ENCODE peak calls at places on chromosomes 5 and 9, in seven cellular contexts. S, P, L, Y, T, V and N are unnamed samples.

GRCh38 chr5:107542831-107543231 is 127.9 kb downstream of the EFNA5 start:
- DNase-seq in T (no peak), V (no peak), P (no peak), S (no peak), Y (no peak), L (no peak), N (peak)

GRCh38 chr5:132469380-132470372 is 20.9 kb downstream of the IRF1 start:
- DNase-seq in T (no peak), L (no peak), V (no peak), Y (no peak), S (no peak), P (no peak), N (peak)

GRCh38 chr5:143352691-143353090 is 50.8 kb downstream of the NR3C1 start:
- DNase-seq in S (no peak), V (no peak), T (no peak), L (no peak), Y (no peak), P (no peak), N (no peak)

GRCh38 chr9:123438321-123438720 is 82.3 kb downstream of the CRB2 start:
- DNase-seq in T (no peak), L (no peak), S (no peak), V (no peak), P (no peak), Y (no peak), N (no peak)

GRCh38 chr9:71725590-71726338 is 42.5 kb downstream of the CEMIP2 start:
- DNase-seq in V (no peak), T (no peak), P (peak), Y (peak), S (no peak), L (no peak), N (peak)

GRCh38 chr5:132294728-132295504 is 722 bp downstream of the SLC22A4 start:
- DNase-seq in Y (peak), P (peak), S (no peak), V (no peak), T (no peak), L (peak), N (no peak)

GRCh38 chr9:72453797-72454196 is 67.6 kb upstream of the TMC1 start:
- DNase-seq in P (no peak), V (no peak), L (no peak), S (no peak), T (no peak), Y (no peak), N (peak)

GRCh38 chr5:123811771-123812170 is 299.8 kb downstream of the CSNK1G3 start:
- DNase-seq in Y (no peak), T (no peak), L (no peak), V (no peak), P (no peak), S (no peak), N (no peak)

GRCh38 chr9:87973791-87974292 is 491 bp downstream of the CDK20 start:
- DNase-seq in Y (no peak), S (no peak), L (no peak), V (no peak), T (peak), P (no peak), N (no peak)

GRCh38 chr9:129506892-129507291 is 114.0 kb downstream of the C9orf50 start:
- DNase-seq in L (no peak), V (no peak), S (no peak), Y (no peak), T (no peak), P (no peak), N (no peak)

GRCh38 chr9:15246688-15247087 is 60.3 kb downstream of the TTC39B start:
- DNase-seq in L (no peak), V (no peak), P (peak), T (no peak), Y (no peak), S (no peak), N (no peak)

GRCh38 chr9:15248106-15248505 is 58.9 kb downstream of the TTC39B start:
- DNase-seq in V (no peak), T (no peak), S (no peak), Y (no peak), P (no peak), L (no peak), N (no peak)

GRCh38 chr9:15248596-15248995 is 58.4 kb downstream of the TTC39B start:
- DNase-seq in V (no peak), P (no peak), Y (no peak), S (no peak), T (no peak), L (no peak), N (no peak)

GRCh38 chr9:15250013-15250412 is 57.0 kb downstream of the TTC39B start:
- DNase-seq in Y (no peak), S (no peak), P (no peak), T (no peak), V (no peak), L (peak), N (no peak)

DNA sequence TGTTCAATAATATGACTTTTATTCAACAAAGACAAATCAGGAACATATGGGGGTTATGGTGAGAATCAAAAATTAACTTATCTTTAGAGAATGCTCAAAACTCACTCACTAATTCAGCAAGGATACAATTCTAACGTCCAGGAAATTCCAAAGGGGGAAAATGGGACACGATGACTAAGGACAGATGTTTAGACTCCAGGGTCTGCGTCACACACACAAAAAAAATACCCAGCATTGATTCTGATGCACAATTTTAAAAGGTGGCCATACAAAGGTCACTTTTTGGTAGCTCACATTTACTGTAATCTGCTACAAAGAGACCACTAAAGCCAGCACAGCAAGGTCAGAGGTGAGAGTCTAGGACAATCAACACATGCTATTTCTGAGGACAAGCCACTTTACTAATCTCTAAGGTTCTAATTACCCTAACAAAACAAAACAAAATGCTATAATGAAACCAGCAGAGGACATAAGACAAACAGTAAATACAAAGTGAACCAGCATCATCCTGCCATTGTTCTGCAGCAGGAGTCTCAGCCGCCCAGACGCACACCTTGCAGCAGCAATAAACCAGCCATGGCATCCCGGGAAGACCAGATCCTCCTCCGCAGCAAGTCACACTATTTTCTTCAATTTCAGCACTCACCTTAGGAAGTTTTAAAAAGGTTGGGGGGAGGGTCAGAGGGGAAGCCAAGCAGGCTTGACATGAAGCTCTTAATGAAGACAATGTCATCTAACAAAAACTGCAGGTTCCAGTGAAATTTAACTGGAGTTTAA is 57.8 kb downstream of the TTC39B start:
- DNase-seq in V (no peak), T (no peak), S (no peak), L (peak), Y (no peak), P (no peak), N (no peak)
- TF ChIP-seq SP1 in V (no peak), T (no peak), S (no peak), L (no peak), Y (no peak), P (no peak), N (no peak)

DNA sequence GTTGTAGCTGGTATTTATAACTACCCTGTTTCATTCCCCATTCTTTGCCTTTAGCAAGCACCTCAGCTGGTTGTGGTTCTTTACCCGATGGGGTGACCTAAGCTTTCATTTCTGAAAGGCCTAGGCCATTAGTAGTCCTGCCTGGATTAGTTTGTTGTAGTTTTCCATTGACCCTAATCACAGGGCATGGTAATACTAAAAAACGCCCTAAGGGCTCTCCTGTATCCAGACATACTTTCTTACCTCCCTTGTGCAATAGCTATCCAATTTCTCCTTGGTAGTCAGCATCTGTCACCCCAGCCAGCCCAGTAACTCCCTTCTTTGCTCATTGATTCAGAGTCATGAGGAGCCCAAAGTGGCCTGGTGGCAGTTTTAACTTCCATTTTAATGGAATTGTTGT is 24.0 kb downstream of the TMOD1 start:
- DNase-seq in V (no peak), Y (no peak), L (no peak), T (no peak), S (no peak), P (no peak), N (no peak)
- TF ChIP-seq SP1 in V (no peak), Y (no peak), L (no peak), T (no peak), S (no peak), P (no peak), N (no peak)

DNA sequence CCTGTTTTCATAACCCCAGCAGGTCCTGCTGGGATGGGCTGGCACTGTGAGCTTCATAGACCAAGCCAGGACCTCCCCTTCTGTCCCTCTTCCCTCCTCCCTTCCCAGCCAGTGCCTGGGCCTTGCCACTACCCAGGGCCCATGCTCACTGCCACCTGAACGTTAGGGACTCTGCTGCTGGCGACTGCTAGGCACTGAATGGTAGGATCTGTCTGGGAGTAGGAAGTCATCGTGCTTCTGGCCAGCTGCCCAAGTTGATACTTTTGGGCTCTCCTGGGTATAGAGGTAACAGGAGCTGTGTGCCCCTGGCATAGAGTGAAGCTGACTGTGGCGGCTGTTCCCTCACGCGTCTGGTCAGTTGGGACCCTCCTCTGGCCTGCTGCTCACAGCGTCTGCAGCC is 8.4 kb downstream of the TRIM41 start:
- DNase-seq in T (no peak), S (no peak), P (no peak), Y (no peak), V (no peak), L (no peak), N (no peak)
- TF ChIP-seq SP1 in T (no peak), S (no peak), P (no peak), Y (no peak), V (no peak), L (no peak), N (no peak)

GRCh38 chr5:16508730-16509531 is 43.3 kb upstream of the ZNF622 start:
- DNase-seq in L (peak), T (peak), Y (peak), S (no peak), P (peak), V (no peak), N (no peak)
- TF ChIP-seq SP1 in L (no peak), T (no peak), Y (no peak), S (no peak), P (no peak), V (no peak), N (no peak)

GRCh38 chr5:620152-620551 is 8.0 kb downstream of the CEP72 start:
- DNase-seq in T (peak), L (no peak), Y (no peak), P (no peak), V (no peak), S (no peak), N (no peak)

GRCh38 chr5:617896-618295 is 5.8 kb downstream of the CEP72 start:
- DNase-seq in S (no peak), Y (no peak), P (no peak), L (no peak), V (no peak), T (peak), N (no peak)

GRCh38 chr5:619444-619843 is 7.3 kb downstream of the CEP72 start:
- DNase-seq in V (no peak), P (no peak), Y (no peak), T (peak), S (no peak), L (no peak), N (no peak)

GRCh38 chr5:618450-618849 is 6.3 kb downstream of the CEP72 start:
- DNase-seq in Y (no peak), L (no peak), V (no peak), S (no peak), P (no peak), T (peak), N (no peak)

GRCh38 chr5:616342-617039 is 4.4 kb downstream of the CEP72 start:
- DNase-seq in V (no peak), S (no peak), P (no peak), T (no peak), L (no peak), Y (no peak), N (no peak)
- TF ChIP-seq SP1 in V (no peak), S (no peak), P (no peak), T (no peak), L (no peak), Y (no peak), N (no peak)

DNA sequence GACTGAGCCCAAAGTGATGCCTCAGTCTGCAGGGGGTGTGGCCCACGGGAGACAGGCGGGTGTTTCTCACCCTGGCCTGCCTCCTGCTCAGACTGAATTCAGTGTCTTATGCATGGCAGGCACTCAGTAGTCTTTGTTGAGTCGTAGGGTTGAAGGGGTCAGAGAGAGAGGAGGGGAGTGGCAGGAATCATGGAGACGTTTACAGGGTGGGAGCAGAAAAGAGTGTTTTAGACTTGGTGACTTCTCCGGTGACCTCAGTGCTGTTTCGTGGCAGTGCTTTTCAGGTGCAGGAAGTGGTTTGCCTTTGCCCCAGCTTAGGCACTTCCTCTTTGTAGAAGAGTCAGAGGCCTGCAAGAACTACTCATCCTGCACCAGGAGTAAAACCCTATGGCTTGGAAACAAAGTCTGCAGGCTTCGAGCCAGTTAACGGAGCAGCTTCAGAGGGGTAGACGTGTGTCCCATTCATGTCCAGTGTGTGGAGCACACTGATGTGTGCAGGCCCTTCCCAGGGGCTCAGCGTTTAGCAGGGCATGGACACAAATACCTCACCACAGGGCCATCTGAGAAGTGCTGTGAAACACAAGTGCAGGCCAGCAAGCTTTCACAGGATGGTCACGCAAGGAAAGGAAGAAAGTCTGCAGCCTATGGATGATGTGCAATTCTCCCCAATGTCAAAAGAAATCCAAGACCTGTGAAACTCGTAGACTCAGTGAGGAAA is 24.5 kb upstream of the SEMA4D start:
- DNase-seq in T (no peak), V (peak), L (no peak), P (no peak), Y (no peak), S (no peak), N (no peak)
- TF ChIP-seq SP1 in T (no peak), V (peak), L (no peak), P (no peak), Y (no peak), S (no peak), N (no peak)

DNA sequence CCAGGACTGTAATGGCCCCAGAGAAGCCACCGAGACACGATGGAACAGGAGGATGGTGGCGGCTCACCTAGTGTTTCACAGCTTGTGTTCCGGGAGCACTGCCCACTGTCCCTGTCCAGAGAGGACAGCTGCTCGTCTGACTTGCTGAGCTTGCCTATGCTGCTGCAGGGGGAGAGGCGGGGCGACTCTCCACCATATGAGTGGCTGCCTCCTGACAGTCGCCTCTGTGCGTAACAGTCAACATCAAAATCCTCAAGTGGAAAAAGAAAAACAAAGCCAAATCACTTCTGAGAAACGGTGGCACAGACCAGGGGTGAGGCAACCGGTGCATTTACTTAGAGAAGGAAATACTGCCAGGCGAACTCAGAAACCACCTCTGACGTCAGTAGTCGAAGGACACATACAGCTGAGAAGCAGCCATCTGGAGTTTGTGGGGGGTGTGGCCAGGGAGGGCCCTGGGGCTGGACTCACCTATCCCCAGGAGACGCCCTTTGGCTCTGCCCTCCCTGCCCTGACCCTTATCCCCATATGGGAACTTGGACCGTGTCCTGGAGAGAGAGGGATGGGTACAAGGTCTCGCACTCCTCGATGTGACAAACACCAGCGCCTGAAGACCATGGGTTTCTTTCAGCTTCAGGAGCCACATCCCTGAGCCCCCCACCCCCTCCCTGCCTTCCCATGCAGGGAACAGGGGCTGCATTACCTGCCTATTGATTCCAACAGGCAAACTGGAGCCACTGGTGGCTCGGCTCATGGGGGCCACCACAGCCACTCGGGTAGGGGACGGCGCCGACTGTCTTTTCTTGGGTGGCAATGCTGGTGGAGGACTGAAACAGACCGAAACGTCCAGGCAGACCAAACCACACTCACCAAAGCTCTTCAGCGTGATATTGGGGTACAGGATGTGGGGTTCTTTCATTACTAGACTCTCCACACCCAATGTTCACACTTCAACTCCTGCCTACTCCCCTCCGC is 82.8 kb downstream of the PRRT1B start:
- DNase-seq in Y (no peak), V (no peak), S (no peak), P (no peak), L (no peak), T (no peak), N (no peak)
- TF ChIP-seq SP1 in Y (no peak), V (no peak), S (no peak), P (no peak), L (no peak), T (no peak), N (no peak)

GRCh38 chr9:93595861-93596365 is 19.5 kb downstream of the PHF2 start:
- DNase-seq in V (no peak), T (peak), S (no peak), P (no peak), Y (no peak), L (no peak), N (no peak)
- TF ChIP-seq SP1 in V (no peak), T (no peak), S (no peak), P (no peak), Y (no peak), L (no peak), N (no peak)

GRCh38 chr5:179906294-179906794 is 1.4 kb downstream of the TBC1D9B start:
- DNase-seq in P (no peak), S (no peak), L (peak), Y (no peak), V (no peak), T (no peak), N (no peak)

GRCh38 chr5:179908528-179908927 is 831 bp upstream of the TBC1D9B start:
- DNase-seq in V (no peak), T (peak), L (peak), S (peak), Y (peak), P (no peak), N (peak)

GRCh38 chr5:179907570-179908324 is at the start of gene TBC1D9B:
- DNase-seq in T (peak), P (no peak), V (no peak), Y (peak), L (peak), S (peak), N (peak)

GRCh38 chr5:179905144-179905526 is 2.6 kb downstream of the TBC1D9B start:
- DNase-seq in P (no peak), L (no peak), T (no peak), S (no peak), V (no peak), Y (no peak), N (no peak)

DNA sequence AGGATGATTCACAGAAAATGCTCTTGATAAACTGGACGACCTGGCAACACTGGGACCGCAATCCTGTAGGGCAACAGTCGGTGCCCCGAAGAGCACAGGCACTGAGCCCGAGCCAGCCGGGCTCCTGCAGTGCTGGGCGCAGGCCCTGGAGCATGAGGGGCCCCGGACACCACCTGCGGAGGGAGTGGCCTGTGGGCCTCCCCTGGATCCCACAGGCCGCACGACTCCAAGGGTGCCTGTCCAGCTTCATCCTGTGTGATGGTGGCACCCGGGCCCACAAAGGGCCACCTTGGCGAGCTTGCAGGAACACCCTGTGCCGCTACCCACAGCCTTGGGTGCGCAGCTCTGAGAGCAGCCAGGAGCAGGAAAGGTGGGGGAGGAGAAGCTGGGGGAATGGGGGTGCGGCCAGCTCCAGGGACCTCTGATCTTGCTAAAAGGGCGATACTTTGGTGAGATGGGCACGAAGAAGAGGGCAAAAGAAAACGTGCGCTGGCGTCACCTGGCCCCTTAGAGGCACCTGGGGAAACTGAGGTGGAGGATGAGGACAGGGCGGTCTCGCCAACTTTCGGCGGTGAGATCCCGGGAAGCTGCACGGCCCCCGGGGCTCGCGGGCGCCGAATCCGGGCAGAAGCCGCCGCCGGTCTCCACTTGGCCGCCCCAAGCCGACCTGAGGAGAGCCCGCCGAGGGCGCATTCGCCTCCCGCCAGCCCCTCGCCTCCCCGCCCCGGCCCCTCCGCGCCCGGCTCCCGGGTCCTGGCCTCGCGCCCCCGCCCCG is 715 bp downstream of the TBC1D9B start:
- DNase-seq in P (no peak), T (peak), Y (peak), V (no peak), L (peak), S (peak), N (no peak)
- TF ChIP-seq SP1 in P (no peak), T (no peak), Y (peak), V (no peak), L (no peak), S (no peak), N (no peak)